ENCODE peak calls at places on chromosomes 13 and 19, in nine cellular contexts. One of them, this sample, is unnamed.

GRCh38 chr19:46271488-46272197 is 25.2 kb upstream of the HIF3A start:
- DNase-seq in HCT116: no peak
- DNase-seq in naive thymus-derived CD4-positive, alpha-beta T cell: no peak
- DNase-seq in glutamatergic neuron: no peak
- DNase-seq in H1: no peak
- DNase-seq in NCI-H748 treated with DMSO at 0.1 percent for 48 hours: no peak
- DNase-seq in COR-L47: no peak
- DNase-seq in stimulated activated CD4-positive, alpha-beta T cell treated with anti-CD3 and anti-CD28 coated beads, Interleukin-1b, Interleukin-23, amount 100 ng/mL, for 48 hours: peak
- DNase-seq in stimulated activated CD8-positive, alpha-beta memory T cell treated with anti-CD3 and anti-CD28 coated beads, Interleukin-7, amount 100 ng/mL, for 4 hours: no peak
- DNase-seq in this sample: peak

GRCh38 chr13:113184568-113185440 is 23.7 kb downstream of the PCID2 start:
- DNase-seq in COR-L47: peak
- DNase-seq in NCI-H748 treated with DMSO at 0.1 percent for 48 hours: no peak
- DNase-seq in naive thymus-derived CD4-positive, alpha-beta T cell: no peak
- DNase-seq in HCT116: no peak
- DNase-seq in glutamatergic neuron: no peak
- DNase-seq in H1: no peak
- DNase-seq in stimulated activated CD4-positive, alpha-beta T cell treated with anti-CD3 and anti-CD28 coated beads, Interleukin-1b, Interleukin-23, amount 100 ng/mL, for 48 hours: no peak
- DNase-seq in stimulated activated CD8-positive, alpha-beta memory T cell treated with anti-CD3 and anti-CD28 coated beads, Interleukin-7, amount 100 ng/mL, for 4 hours: no peak
- DNase-seq in this sample: no peak

GRCh38 chr19:12611361-12611699 is 610 bp downstream of the ZNF791 start:
- DNase-seq in stimulated activated CD4-positive, alpha-beta T cell treated with anti-CD3 and anti-CD28 coated beads, Interleukin-1b, Interleukin-23, amount 100 ng/mL, for 48 hours: no peak
- DNase-seq in naive thymus-derived CD4-positive, alpha-beta T cell: no peak
- DNase-seq in glutamatergic neuron: peak
- DNase-seq in H1: peak
- DNase-seq in stimulated activated CD8-positive, alpha-beta memory T cell treated with anti-CD3 and anti-CD28 coated beads, Interleukin-7, amount 100 ng/mL, for 4 hours: no peak
- DNase-seq in NCI-H748 treated with DMSO at 0.1 percent for 48 hours: peak
- DNase-seq in HCT116: peak
- DNase-seq in COR-L47: peak
- DNase-seq in this sample: peak

GRCh38 chr19:48806518-48806817 is 4.4 kb downstream of the BCAT2 start:
- DNase-seq in NCI-H748 treated with DMSO at 0.1 percent for 48 hours: no peak
- DNase-seq in HCT116: no peak
- DNase-seq in stimulated activated CD4-positive, alpha-beta T cell treated with anti-CD3 and anti-CD28 coated beads, Interleukin-1b, Interleukin-23, amount 100 ng/mL, for 48 hours: peak
- DNase-seq in H1: peak
- DNase-seq in naive thymus-derived CD4-positive, alpha-beta T cell: peak
- DNase-seq in COR-L47: no peak
- DNase-seq in glutamatergic neuron: peak
- DNase-seq in stimulated activated CD8-positive, alpha-beta memory T cell treated with anti-CD3 and anti-CD28 coated beads, Interleukin-7, amount 100 ng/mL, for 4 hours: no peak
- DNase-seq in this sample: no peak

GRCh38 chr19:42199440-42200115 is 17.9 kb downstream of the DEDD2 start:
- DNase-seq in glutamatergic neuron: no peak
- DNase-seq in stimulated activated CD8-positive, alpha-beta memory T cell treated with anti-CD3 and anti-CD28 coated beads, Interleukin-7, amount 100 ng/mL, for 4 hours: no peak
- DNase-seq in naive thymus-derived CD4-positive, alpha-beta T cell: peak
- DNase-seq in NCI-H748 treated with DMSO at 0.1 percent for 48 hours: no peak
- DNase-seq in HCT116: no peak
- DNase-seq in H1: no peak
- DNase-seq in COR-L47: no peak
- DNase-seq in stimulated activated CD4-positive, alpha-beta T cell treated with anti-CD3 and anti-CD28 coated beads, Interleukin-1b, Interleukin-23, amount 100 ng/mL, for 48 hours: peak
- DNase-seq in this sample: no peak

GRCh38 chr19:40907968-40908735 is 26.1 kb upstream of the CYP2A7 start:
- DNase-seq in COR-L47: no peak
- DNase-seq in stimulated activated CD4-positive, alpha-beta T cell treated with anti-CD3 and anti-CD28 coated beads, Interleukin-1b, Interleukin-23, amount 100 ng/mL, for 48 hours: peak
- DNase-seq in glutamatergic neuron: peak
- DNase-seq in NCI-H748 treated with DMSO at 0.1 percent for 48 hours: no peak
- DNase-seq in H1: peak
- DNase-seq in HCT116: no peak
- DNase-seq in stimulated activated CD8-positive, alpha-beta memory T cell treated with anti-CD3 and anti-CD28 coated beads, Interleukin-7, amount 100 ng/mL, for 4 hours: peak
- DNase-seq in naive thymus-derived CD4-positive, alpha-beta T cell: peak
- DNase-seq in this sample: no peak

GRCh38 chr19:14616310-14616870 is 33.5 kb downstream of the CLEC17A start:
- DNase-seq in naive thymus-derived CD4-positive, alpha-beta T cell: no peak
- DNase-seq in stimulated activated CD8-positive, alpha-beta memory T cell treated with anti-CD3 and anti-CD28 coated beads, Interleukin-7, amount 100 ng/mL, for 4 hours: no peak
- DNase-seq in H1: no peak
- DNase-seq in stimulated activated CD4-positive, alpha-beta T cell treated with anti-CD3 and anti-CD28 coated beads, Interleukin-1b, Interleukin-23, amount 100 ng/mL, for 48 hours: no peak
- DNase-seq in glutamatergic neuron: no peak
- DNase-seq in NCI-H748 treated with DMSO at 0.1 percent for 48 hours: no peak
- DNase-seq in HCT116: no peak
- DNase-seq in COR-L47: no peak
- DNase-seq in this sample: no peak

GRCh38 chr19:11091343-11092153 is 2.3 kb downstream of the LDLR start:
- DNase-seq in stimulated activated CD8-positive, alpha-beta memory T cell treated with anti-CD3 and anti-CD28 coated beads, Interleukin-7, amount 100 ng/mL, for 4 hours: peak
- DNase-seq in NCI-H748 treated with DMSO at 0.1 percent for 48 hours: peak
- DNase-seq in naive thymus-derived CD4-positive, alpha-beta T cell: peak
- DNase-seq in glutamatergic neuron: no peak
- DNase-seq in HCT116: peak
- DNase-seq in COR-L47: peak
- DNase-seq in stimulated activated CD4-positive, alpha-beta T cell treated with anti-CD3 and anti-CD28 coated beads, Interleukin-1b, Interleukin-23, amount 100 ng/mL, for 48 hours: peak
- DNase-seq in H1: no peak
- DNase-seq in this sample: peak

GRCh38 chr13:42876810-42877550 is 95.6 kb downstream of the FAM216B start:
- DNase-seq in stimulated activated CD8-positive, alpha-beta memory T cell treated with anti-CD3 and anti-CD28 coated beads, Interleukin-7, amount 100 ng/mL, for 4 hours: no peak
- DNase-seq in H1: no peak
- DNase-seq in HCT116: no peak
- DNase-seq in naive thymus-derived CD4-positive, alpha-beta T cell: no peak
- DNase-seq in COR-L47: no peak
- DNase-seq in glutamatergic neuron: no peak
- DNase-seq in stimulated activated CD4-positive, alpha-beta T cell treated with anti-CD3 and anti-CD28 coated beads, Interleukin-1b, Interleukin-23, amount 100 ng/mL, for 48 hours: no peak
- DNase-seq in NCI-H748 treated with DMSO at 0.1 percent for 48 hours: no peak
- DNase-seq in this sample: peak

GRCh38 chr13:62293081-62293480 is 877.4 kb upstream of the PCDH20 start:
- DNase-seq in glutamatergic neuron: no peak
- DNase-seq in H1: no peak
- DNase-seq in stimulated activated CD4-positive, alpha-beta T cell treated with anti-CD3 and anti-CD28 coated beads, Interleukin-1b, Interleukin-23, amount 100 ng/mL, for 48 hours: no peak
- DNase-seq in COR-L47: no peak
- DNase-seq in NCI-H748 treated with DMSO at 0.1 percent for 48 hours: no peak
- DNase-seq in naive thymus-derived CD4-positive, alpha-beta T cell: no peak
- DNase-seq in stimulated activated CD8-positive, alpha-beta memory T cell treated with anti-CD3 and anti-CD28 coated beads, Interleukin-7, amount 100 ng/mL, for 4 hours: no peak
- DNase-seq in HCT116: no peak
- DNase-seq in this sample: no peak

GRCh38 chr19:1455336-1456120 is 5.6 kb downstream of the APC2 start:
- DNase-seq in naive thymus-derived CD4-positive, alpha-beta T cell: peak
- DNase-seq in COR-L47: no peak
- DNase-seq in NCI-H748 treated with DMSO at 0.1 percent for 48 hours: no peak
- DNase-seq in H1: peak
- DNase-seq in HCT116: peak
- DNase-seq in stimulated activated CD4-positive, alpha-beta T cell treated with anti-CD3 and anti-CD28 coated beads, Interleukin-1b, Interleukin-23, amount 100 ng/mL, for 48 hours: peak
- DNase-seq in stimulated activated CD8-positive, alpha-beta memory T cell treated with anti-CD3 and anti-CD28 coated beads, Interleukin-7, amount 100 ng/mL, for 4 hours: no peak
- DNase-seq in glutamatergic neuron: peak
- DNase-seq in this sample: peak

GRCh38 chr13:113410472-113411201 is 42.7 kb downstream of the ADPRHL1 start:
- DNase-seq in stimulated activated CD8-positive, alpha-beta memory T cell treated with anti-CD3 and anti-CD28 coated beads, Interleukin-7, amount 100 ng/mL, for 4 hours: no peak
- DNase-seq in COR-L47: no peak
- DNase-seq in NCI-H748 treated with DMSO at 0.1 percent for 48 hours: no peak
- DNase-seq in glutamatergic neuron: no peak
- DNase-seq in HCT116: peak
- DNase-seq in stimulated activated CD4-positive, alpha-beta T cell treated with anti-CD3 and anti-CD28 coated beads, Interleukin-1b, Interleukin-23, amount 100 ng/mL, for 48 hours: no peak
- DNase-seq in H1: no peak
- DNase-seq in naive thymus-derived CD4-positive, alpha-beta T cell: no peak
- DNase-seq in this sample: peak

GRCh38 chr13:20911037-20911436 is 8.5 kb upstream of the XPO4 start:
- DNase-seq in NCI-H748 treated with DMSO at 0.1 percent for 48 hours: no peak
- DNase-seq in COR-L47: no peak
- DNase-seq in HCT116: no peak
- DNase-seq in glutamatergic neuron: no peak
- DNase-seq in stimulated activated CD4-positive, alpha-beta T cell treated with anti-CD3 and anti-CD28 coated beads, Interleukin-1b, Interleukin-23, amount 100 ng/mL, for 48 hours: no peak
- DNase-seq in H1: no peak
- DNase-seq in naive thymus-derived CD4-positive, alpha-beta T cell: no peak
- DNase-seq in stimulated activated CD8-positive, alpha-beta memory T cell treated with anti-CD3 and anti-CD28 coated beads, Interleukin-7, amount 100 ng/mL, for 4 hours: no peak
- DNase-seq in this sample: no peak

GRCh38 chr13:21012211-21012610 is 49.2 kb downstream of the LATS2 start:
- DNase-seq in HCT116: no peak
- DNase-seq in H1: no peak
- DNase-seq in stimulated activated CD4-positive, alpha-beta T cell treated with anti-CD3 and anti-CD28 coated beads, Interleukin-1b, Interleukin-23, amount 100 ng/mL, for 48 hours: no peak
- DNase-seq in glutamatergic neuron: no peak
- DNase-seq in naive thymus-derived CD4-positive, alpha-beta T cell: no peak
- DNase-seq in COR-L47: no peak
- DNase-seq in stimulated activated CD8-positive, alpha-beta memory T cell treated with anti-CD3 and anti-CD28 coated beads, Interleukin-7, amount 100 ng/mL, for 4 hours: no peak
- DNase-seq in NCI-H748 treated with DMSO at 0.1 percent for 48 hours: no peak
- DNase-seq in this sample: no peak

GRCh38 chr19:39199025-39199424 is 2.3 kb downstream of the NCCRP1 start:
- DNase-seq in HCT116: no peak
- DNase-seq in stimulated activated CD8-positive, alpha-beta memory T cell treated with anti-CD3 and anti-CD28 coated beads, Interleukin-7, amount 100 ng/mL, for 4 hours: no peak
- DNase-seq in stimulated activated CD4-positive, alpha-beta T cell treated with anti-CD3 and anti-CD28 coated beads, Interleukin-1b, Interleukin-23, amount 100 ng/mL, for 48 hours: no peak
- DNase-seq in H1: no peak
- DNase-seq in naive thymus-derived CD4-positive, alpha-beta T cell: no peak
- DNase-seq in glutamatergic neuron: peak
- DNase-seq in NCI-H748 treated with DMSO at 0.1 percent for 48 hours: no peak
- DNase-seq in COR-L47: no peak
- DNase-seq in this sample: peak

GRCh38 chr19:14678199-14678598 is 3.6 kb upstream of the ADGRE3 start:
- DNase-seq in COR-L47: no peak
- DNase-seq in H1: no peak
- DNase-seq in glutamatergic neuron: no peak
- DNase-seq in naive thymus-derived CD4-positive, alpha-beta T cell: no peak
- DNase-seq in NCI-H748 treated with DMSO at 0.1 percent for 48 hours: no peak
- DNase-seq in HCT116: no peak
- DNase-seq in stimulated activated CD4-positive, alpha-beta T cell treated with anti-CD3 and anti-CD28 coated beads, Interleukin-1b, Interleukin-23, amount 100 ng/mL, for 48 hours: no peak
- DNase-seq in stimulated activated CD8-positive, alpha-beta memory T cell treated with anti-CD3 and anti-CD28 coated beads, Interleukin-7, amount 100 ng/mL, for 4 hours: no peak
- DNase-seq in this sample: no peak

GRCh38 chr19:17441241-17442135 is 7.0 kb downstream of the TMEM221 start:
- DNase-seq in NCI-H748 treated with DMSO at 0.1 percent for 48 hours: no peak
- DNase-seq in stimulated activated CD8-positive, alpha-beta memory T cell treated with anti-CD3 and anti-CD28 coated beads, Interleukin-7, amount 100 ng/mL, for 4 hours: no peak
- DNase-seq in glutamatergic neuron: no peak
- DNase-seq in HCT116: no peak
- DNase-seq in stimulated activated CD4-positive, alpha-beta T cell treated with anti-CD3 and anti-CD28 coated beads, Interleukin-1b, Interleukin-23, amount 100 ng/mL, for 48 hours: peak
- DNase-seq in COR-L47: no peak
- DNase-seq in H1: peak
- DNase-seq in naive thymus-derived CD4-positive, alpha-beta T cell: no peak
- DNase-seq in this sample: peak

GRCh38 chr19:55503447-55504251 is 15.4 kb downstream of the SSC5D start:
- DNase-seq in stimulated activated CD4-positive, alpha-beta T cell treated with anti-CD3 and anti-CD28 coated beads, Interleukin-1b, Interleukin-23, amount 100 ng/mL, for 48 hours: peak
- DNase-seq in stimulated activated CD8-positive, alpha-beta memory T cell treated with anti-CD3 and anti-CD28 coated beads, Interleukin-7, amount 100 ng/mL, for 4 hours: peak
- DNase-seq in COR-L47: peak
- DNase-seq in H1: peak
- DNase-seq in HCT116: peak
- DNase-seq in naive thymus-derived CD4-positive, alpha-beta T cell: peak
- DNase-seq in glutamatergic neuron: peak
- DNase-seq in NCI-H748 treated with DMSO at 0.1 percent for 48 hours: peak
- DNase-seq in this sample: peak

GRCh38 chr13:74920945-74921725 is 560.8 kb downstream of the TBC1D4 start:
- DNase-seq in naive thymus-derived CD4-positive, alpha-beta T cell: no peak
- DNase-seq in HCT116: no peak
- DNase-seq in COR-L47: no peak
- DNase-seq in stimulated activated CD8-positive, alpha-beta memory T cell treated with anti-CD3 and anti-CD28 coated beads, Interleukin-7, amount 100 ng/mL, for 4 hours: no peak
- DNase-seq in NCI-H748 treated with DMSO at 0.1 percent for 48 hours: no peak
- DNase-seq in glutamatergic neuron: no peak
- DNase-seq in stimulated activated CD4-positive, alpha-beta T cell treated with anti-CD3 and anti-CD28 coated beads, Interleukin-1b, Interleukin-23, amount 100 ng/mL, for 48 hours: no peak
- DNase-seq in H1: no peak
- DNase-seq in this sample: peak

GRCh38 chr19:1624458-1624857 is 19.2 kb upstream of the UQCR11 start:
- DNase-seq in naive thymus-derived CD4-positive, alpha-beta T cell: peak
- DNase-seq in stimulated activated CD4-positive, alpha-beta T cell treated with anti-CD3 and anti-CD28 coated beads, Interleukin-1b, Interleukin-23, amount 100 ng/mL, for 48 hours: peak
- DNase-seq in H1: peak
- DNase-seq in NCI-H748 treated with DMSO at 0.1 percent for 48 hours: no peak
- DNase-seq in stimulated activated CD8-positive, alpha-beta memory T cell treated with anti-CD3 and anti-CD28 coated beads, Interleukin-7, amount 100 ng/mL, for 4 hours: no peak
- DNase-seq in HCT116: peak
- DNase-seq in COR-L47: peak
- DNase-seq in glutamatergic neuron: peak
- DNase-seq in this sample: no peak

GRCh38 chr13:44667950-44668349 is 91.8 kb upstream of the TSC22D1 start:
- DNase-seq in COR-L47: no peak
- DNase-seq in naive thymus-derived CD4-positive, alpha-beta T cell: no peak
- DNase-seq in stimulated activated CD8-positive, alpha-beta memory T cell treated with anti-CD3 and anti-CD28 coated beads, Interleukin-7, amount 100 ng/mL, for 4 hours: no peak
- DNase-seq in H1: no peak
- DNase-seq in HCT116: no peak
- DNase-seq in NCI-H748 treated with DMSO at 0.1 percent for 48 hours: no peak
- DNase-seq in stimulated activated CD4-positive, alpha-beta T cell treated with anti-CD3 and anti-CD28 coated beads, Interleukin-1b, Interleukin-23, amount 100 ng/mL, for 48 hours: no peak
- DNase-seq in glutamatergic neuron: no peak
- DNase-seq in this sample: peak

GRCh38 chr13:58051807-58052375 is 420.3 kb downstream of the PCDH17 start:
- DNase-seq in stimulated activated CD8-positive, alpha-beta memory T cell treated with anti-CD3 and anti-CD28 coated beads, Interleukin-7, amount 100 ng/mL, for 4 hours: no peak
- DNase-seq in HCT116: no peak
- DNase-seq in NCI-H748 treated with DMSO at 0.1 percent for 48 hours: no peak
- DNase-seq in glutamatergic neuron: no peak
- DNase-seq in COR-L47: no peak
- DNase-seq in naive thymus-derived CD4-positive, alpha-beta T cell: no peak
- DNase-seq in stimulated activated CD4-positive, alpha-beta T cell treated with anti-CD3 and anti-CD28 coated beads, Interleukin-1b, Interleukin-23, amount 100 ng/mL, for 48 hours: no peak
- DNase-seq in H1: no peak
- DNase-seq in this sample: no peak

GRCh38 chr13:109919715-109920375 is 133.5 kb upstream of the IRS2 start:
- DNase-seq in H1: no peak
- DNase-seq in stimulated activated CD8-positive, alpha-beta memory T cell treated with anti-CD3 and anti-CD28 coated beads, Interleukin-7, amount 100 ng/mL, for 4 hours: no peak
- DNase-seq in NCI-H748 treated with DMSO at 0.1 percent for 48 hours: no peak
- DNase-seq in stimulated activated CD4-positive, alpha-beta T cell treated with anti-CD3 and anti-CD28 coated beads, Interleukin-1b, Interleukin-23, amount 100 ng/mL, for 48 hours: no peak
- DNase-seq in naive thymus-derived CD4-positive, alpha-beta T cell: no peak
- DNase-seq in COR-L47: no peak
- DNase-seq in HCT116: no peak
- DNase-seq in glutamatergic neuron: no peak
- DNase-seq in this sample: peak

GRCh38 chr13:48001127-48001881 is at the start of gene SUCLA2:
- DNase-seq in naive thymus-derived CD4-positive, alpha-beta T cell: peak
- DNase-seq in glutamatergic neuron: peak
- DNase-seq in HCT116: peak
- DNase-seq in NCI-H748 treated with DMSO at 0.1 percent for 48 hours: peak
- DNase-seq in stimulated activated CD8-positive, alpha-beta memory T cell treated with anti-CD3 and anti-CD28 coated beads, Interleukin-7, amount 100 ng/mL, for 4 hours: peak
- DNase-seq in COR-L47: peak
- DNase-seq in stimulated activated CD4-positive, alpha-beta T cell treated with anti-CD3 and anti-CD28 coated beads, Interleukin-1b, Interleukin-23, amount 100 ng/mL, for 48 hours: peak
- DNase-seq in H1: peak
- DNase-seq in this sample: peak

GRCh38 chr19:7391218-7391670 is 42.5 kb downstream of the ARHGEF18 start:
- DNase-seq in COR-L47: no peak
- DNase-seq in H1: no peak
- DNase-seq in HCT116: peak
- DNase-seq in stimulated activated CD4-positive, alpha-beta T cell treated with anti-CD3 and anti-CD28 coated beads, Interleukin-1b, Interleukin-23, amount 100 ng/mL, for 48 hours: no peak
- DNase-seq in glutamatergic neuron: no peak
- DNase-seq in stimulated activated CD8-positive, alpha-beta memory T cell treated with anti-CD3 and anti-CD28 coated beads, Interleukin-7, amount 100 ng/mL, for 4 hours: no peak
- DNase-seq in NCI-H748 treated with DMSO at 0.1 percent for 48 hours: no peak
- DNase-seq in naive thymus-derived CD4-positive, alpha-beta T cell: no peak
- DNase-seq in this sample: no peak

GRCh38 chr13:79593121-79593520 is 112.2 kb downstream of the NDFIP2 start:
- DNase-seq in stimulated activated CD8-positive, alpha-beta memory T cell treated with anti-CD3 and anti-CD28 coated beads, Interleukin-7, amount 100 ng/mL, for 4 hours: no peak
- DNase-seq in naive thymus-derived CD4-positive, alpha-beta T cell: no peak
- DNase-seq in stimulated activated CD4-positive, alpha-beta T cell treated with anti-CD3 and anti-CD28 coated beads, Interleukin-1b, Interleukin-23, amount 100 ng/mL, for 48 hours: no peak
- DNase-seq in NCI-H748 treated with DMSO at 0.1 percent for 48 hours: no peak
- DNase-seq in COR-L47: no peak
- DNase-seq in H1: no peak
- DNase-seq in HCT116: no peak
- DNase-seq in glutamatergic neuron: no peak
- DNase-seq in this sample: no peak

GRCh38 chr19:3314962-3315675 is 51.3 kb upstream of the NFIC start:
- DNase-seq in COR-L47: no peak
- DNase-seq in HCT116: no peak
- DNase-seq in stimulated activated CD8-positive, alpha-beta memory T cell treated with anti-CD3 and anti-CD28 coated beads, Interleukin-7, amount 100 ng/mL, for 4 hours: no peak
- DNase-seq in NCI-H748 treated with DMSO at 0.1 percent for 48 hours: no peak
- DNase-seq in naive thymus-derived CD4-positive, alpha-beta T cell: no peak
- DNase-seq in H1: no peak
- DNase-seq in stimulated activated CD4-positive, alpha-beta T cell treated with anti-CD3 and anti-CD28 coated beads, Interleukin-1b, Interleukin-23, amount 100 ng/mL, for 48 hours: no peak
- DNase-seq in glutamatergic neuron: no peak
- DNase-seq in this sample: no peak

GRCh38 chr13:108955741-108956140 is 326.3 kb downstream of the MYO16 start:
- DNase-seq in naive thymus-derived CD4-positive, alpha-beta T cell: no peak
- DNase-seq in HCT116: no peak
- DNase-seq in COR-L47: no peak
- DNase-seq in NCI-H748 treated with DMSO at 0.1 percent for 48 hours: no peak
- DNase-seq in glutamatergic neuron: no peak
- DNase-seq in H1: no peak
- DNase-seq in stimulated activated CD8-positive, alpha-beta memory T cell treated with anti-CD3 and anti-CD28 coated beads, Interleukin-7, amount 100 ng/mL, for 4 hours: no peak
- DNase-seq in stimulated activated CD4-positive, alpha-beta T cell treated with anti-CD3 and anti-CD28 coated beads, Interleukin-1b, Interleukin-23, amount 100 ng/mL, for 48 hours: no peak
- DNase-seq in this sample: no peak

GRCh38 chr13:20035130-20035529 is 76.6 kb downstream of the ZMYM2 start:
- DNase-seq in H1: no peak
- DNase-seq in stimulated activated CD4-positive, alpha-beta T cell treated with anti-CD3 and anti-CD28 coated beads, Interleukin-1b, Interleukin-23, amount 100 ng/mL, for 48 hours: no peak
- DNase-seq in COR-L47: no peak
- DNase-seq in glutamatergic neuron: no peak
- DNase-seq in stimulated activated CD8-positive, alpha-beta memory T cell treated with anti-CD3 and anti-CD28 coated beads, Interleukin-7, amount 100 ng/mL, for 4 hours: no peak
- DNase-seq in NCI-H748 treated with DMSO at 0.1 percent for 48 hours: no peak
- DNase-seq in HCT116: no peak
- DNase-seq in naive thymus-derived CD4-positive, alpha-beta T cell: no peak
- DNase-seq in this sample: no peak

GRCh38 chr19:4370418-4371041 is 27.2 kb downstream of the MPND start:
- DNase-seq in glutamatergic neuron: no peak
- DNase-seq in HCT116: no peak
- DNase-seq in COR-L47: no peak
- DNase-seq in H1: peak
- DNase-seq in NCI-H748 treated with DMSO at 0.1 percent for 48 hours: no peak
- DNase-seq in naive thymus-derived CD4-positive, alpha-beta T cell: no peak
- DNase-seq in stimulated activated CD8-positive, alpha-beta memory T cell treated with anti-CD3 and anti-CD28 coated beads, Interleukin-7, amount 100 ng/mL, for 4 hours: no peak
- DNase-seq in stimulated activated CD4-positive, alpha-beta T cell treated with anti-CD3 and anti-CD28 coated beads, Interleukin-1b, Interleukin-23, amount 100 ng/mL, for 48 hours: no peak
- DNase-seq in this sample: no peak

GRCh38 chr13:20492641-20493040 is 33.0 kb downstream of the CRYL1 start:
- DNase-seq in COR-L47: peak
- DNase-seq in H1: peak
- DNase-seq in glutamatergic neuron: peak
- DNase-seq in stimulated activated CD4-positive, alpha-beta T cell treated with anti-CD3 and anti-CD28 coated beads, Interleukin-1b, Interleukin-23, amount 100 ng/mL, for 48 hours: peak
- DNase-seq in NCI-H748 treated with DMSO at 0.1 percent for 48 hours: no peak
- DNase-seq in stimulated activated CD8-positive, alpha-beta memory T cell treated with anti-CD3 and anti-CD28 coated beads, Interleukin-7, amount 100 ng/mL, for 4 hours: no peak
- DNase-seq in HCT116: peak
- DNase-seq in naive thymus-derived CD4-positive, alpha-beta T cell: no peak
- DNase-seq in this sample: peak

This sample was measured in HFFc6.